ENCODE peak calls at places on chromosomes 16 and 17, in five cellular contexts. W is endothelial cell; O is fibroblast of lung; M is HTR-8/SVneo; A is activated CD4-positive, alpha-beta T cell treated with anti-CD3 and anti-CD28 coated beads, Interleukin-2, amount 50 U/mL, for 48 hours. Q is an unnamed sample.

GRCh38 chr17:63967953-63968352 is 4.8 kb downstream of the SCN4A start:
- DNase-seq in O (peak; percentile 11), M (no peak), A (no peak), W (no peak), Q (no peak)

GRCh38 chr16:64731891-64732290 is 390.0 kb downstream of the CDH11 start:
- DNase-seq in M (no peak), A (no peak), W (no peak), O (no peak), Q (no peak)

GRCh38 chr16:11682655-11683096 is 14.4 kb downstream of the SNN start:
- DNase-seq in W (no peak), M (peak; percentile 36), O (peak; percentile 98), A (no peak), Q (no peak)

GRCh38 chr17:70314096-70314495 is 144.8 kb downstream of the KCNJ2 start:
- DNase-seq in M (no peak), W (no peak), A (no peak), O (peak; percentile 93), Q (no peak)

GRCh38 chr17:16286947-16287562 is 66.2 kb downstream of the CENPV start:
- DNase-seq in A (peak; percentile 5), O (no peak), M (no peak), W (no peak), Q (no peak)

GRCh38 chr17:74543406-74543805 is 2.5 kb downstream of the CD300C start:
- DNase-seq in A (no peak), W (no peak), O (no peak), M (no peak), Q (no peak)

GRCh38 chr17:58308985-58309917 is 19.3 kb downstream of the TSPOAP1 start:
- DNase-seq in A (no peak), W (no peak), O (no peak), M (no peak), Q (no peak)

GRCh38 chr16:17467923-17468540 is 2.7 kb downstream of the XYLT1 start:
- DNase-seq in O (peak; percentile 62), A (peak; percentile 49), W (peak; percentile 75), M (no peak), Q (peak; percentile 74)

Q was measured in WERI-Rb-1.